ENCODE peak calls at places on chromosomes 2 and 18, in five cellular contexts. Z is activated CD4-positive, alpha-beta memory T cell treated with anti-CD3 and anti-CD28 coated beads, Interleukin-2, amount 10 ng/mL, durations not matched to agents 7 days and 5 days; A is activated CD4-positive, alpha-beta T cell treated with anti-CD3 and anti-CD28 coated beads for 1 hour; N is activated CD8-positive, alpha-beta memory T cell treated with anti-CD3 and anti-CD28 coated beads for 48 hours; E is kidney. C is an unnamed sample.

GRCh38 chr2:26727641-26728561 is 35.4 kb downstream of the KCNK3 start:
- DNase-seq in E (peak), Z (no peak), A (no peak), N (no peak), C (no peak)

GRCh38 chr2:226174390-226174789 is 625.2 kb downstream of the IRS1 start:
- DNase-seq in N (no peak), A (no peak), Z (no peak), E (no peak), C (no peak)

GRCh38 chr18:23963443-23964185 is 50.9 kb upstream of the TTC39C start:
- DNase-seq in N (no peak), E (no peak), A (no peak), Z (no peak), C (no peak)

GRCh38 chr18:30175061-30175574 is 867.4 kb downstream of the DSC3 start:
- DNase-seq in E (peak), Z (no peak), A (no peak), N (no peak), C (no peak)

GRCh38 chr18:39842042-39842791 is 2112.8 kb upstream of the PIK3C3 start:
- DNase-seq in N (no peak), Z (no peak), E (no peak), A (no peak), C (no peak)

GRCh38 chr2:82853299-82853698 is 1605.8 kb downstream of the SUCLG1 start:
- DNase-seq in E (no peak), A (no peak), N (no peak), Z (no peak), C (no peak)

GRCh38 chr2:127597984-127598380 is 48.0 kb upstream of the GPR17 start:
- DNase-seq in N (no peak), A (peak), Z (no peak), E (no peak), C (no peak)

GRCh38 chr2:171307560-171307959 is 126.2 kb downstream of the METTL8 start:
- DNase-seq in Z (no peak), E (no peak), N (no peak), A (no peak), C (peak)

GRCh38 chr2:239881561-239882320 is 143.4 kb downstream of the NDUFA10 start:
- DNase-seq in E (peak), Z (no peak), A (no peak), N (no peak), C (no peak)

GRCh38 chr2:43207553-43208300 is 18.7 kb downstream of the ZFP36L2 start:
- DNase-seq in E (no peak), Z (no peak), N (no peak), A (no peak), C (no peak)

GRCh38 chr2:60884795-60885194 is 3.4 kb downstream of the REL start:
- DNase-seq in E (no peak), A (no peak), Z (no peak), N (no peak), C (no peak)

GRCh38 chr2:40457846-40458245 is 6.0 kb upstream of the SLC8A1 start:
- DNase-seq in E (no peak), A (no peak), Z (no peak), N (no peak), C (no peak)

GRCh38 chr2:234974501-234975385 is 22.9 kb downstream of the SH3BP4 start:
- DNase-seq in Z (no peak), A (no peak), N (no peak), E (no peak), C (no peak)

GRCh38 chr2:196234672-196235071 is 63.3 kb upstream of the STK17B start:
- DNase-seq in N (no peak), E (no peak), A (no peak), Z (peak), C (no peak)

GRCh38 chr2:118588826-118589225 is 258.6 kb downstream of the EN1 start:
- DNase-seq in Z (no peak), N (no peak), A (no peak), E (no peak), C (no peak)

GRCh38 chr2:136247204-136247990 is 129.4 kb upstream of the CXCR4 start:
- DNase-seq in N (no peak), A (no peak), Z (no peak), E (no peak), C (no peak)

GRCh38 chr2:179592167-179592936 is 269.1 kb downstream of the ZNF385B start:
- DNase-seq in Z (no peak), E (no peak), N (no peak), A (no peak), C (no peak)

GRCh38 chr18:50696929-50697328 is 122.9 kb downstream of the MRO start:
- DNase-seq in Z (no peak), E (no peak), A (no peak), N (no peak), C (no peak)

GRCh38 chr18:54647176-54647575 is 56.1 kb downstream of the DYNAP start:
- DNase-seq in A (no peak), Z (no peak), N (no peak), E (no peak), C (no peak)

GRCh38 chr18:50687491-50687890 is 127.6 kb downstream of the MAPK4 start:
- DNase-seq in E (no peak), A (no peak), Z (no peak), N (no peak), C (no peak)

C was measured in GM19239.